ENCODE peak calls at places on chromosomes 1 and 21, in four cellular contexts. L, F, I and N are unnamed samples.

GRCh38 chr1:209154916-209155315 is 428.6 kb upstream of the CAMK1G start:
- DNase-seq in L (no peak), I (no peak), F (no peak), N (no peak)

GRCh38 chr1:1208713-1209433 is 2.5 kb upstream of the TNFRSF18 start:
- DNase-seq in L (no peak), F (no peak), I (peak), N (no peak)

GRCh38 chr1:110728388-110728787 is 53.6 kb upstream of the KCNA3 start:
- DNase-seq in F (no peak), I (no peak), L (no peak), N (no peak)

GRCh38 chr1:43990271-43991199 is 864 bp upstream of the CCDC24 start:
- DNase-seq in I (no peak), L (no peak), F (peak), N (no peak)

GRCh38 chr1:215393476-215393875 is 173.6 kb upstream of the KCTD3 start:
- DNase-seq in L (no peak), I (no peak), F (no peak), N (no peak)

GRCh38 chr1:178702141-178702540 is 22.9 kb upstream of the RALGPS2 start:
- DNase-seq in L (no peak), F (no peak), I (no peak), N (no peak)

GRCh38 chr1:212375986-212376385 is 38.7 kb downstream of the PACC1 start:
- DNase-seq in I (no peak), F (no peak), L (no peak), N (no peak)

GRCh38 chr21:15966216-15966615 is 236.4 kb downstream of the USP25 start:
- DNase-seq in I (no peak), L (no peak), F (no peak), N (no peak)

GRCh38 chr1:40422630-40423263 is 27.5 kb upstream of the ZFP69B start:
- DNase-seq in L (no peak), I (no peak), F (no peak), N (no peak)

GRCh38 chr1:109880961-109881894 is 29.4 kb upstream of the CSF1 start:
- DNase-seq in I (no peak), L (no peak), F (no peak), N (no peak)

GRCh38 chr1:94550396-94550795 is 8.8 kb upstream of the F3 start:
- DNase-seq in L (no peak), F (no peak), I (no peak), N (no peak)

GRCh38 chr1:22526098-22526497 is 37.2 kb upstream of the EPHA8 start:
- DNase-seq in F (no peak), I (no peak), L (no peak), N (no peak)

GRCh38 chr1:157966034-157966671 is 27.3 kb upstream of the KIRREL1 start:
- DNase-seq in F (peak), L (no peak), I (no peak), N (no peak)

GRCh38 chr1:229164836-229165285 is 106.0 kb upstream of the RAB4A start:
- DNase-seq in I (no peak), L (no peak), F (peak), N (no peak)

GRCh38 chr1:15592285-15592684 is 7.4 kb upstream of the AGMAT start:
- DNase-seq in F (no peak), I (no peak), L (no peak), N (no peak)

GRCh38 chr1:233627376-233627775 is 13.5 kb downstream of the KCNK1 start:
- DNase-seq in L (peak), I (no peak), F (no peak), N (no peak)

GRCh38 chr1:206442101-206442500 is 28.2 kb upstream of the IKBKE start:
- DNase-seq in L (no peak), F (no peak), I (no peak), N (no peak)

GRCh38 chr1:62438163-62438562 is 1.3 kb downstream of the USP1 start:
- DNase-seq in L (no peak), F (no peak), I (no peak), N (no peak)

GRCh38 chr1:50651476-50652263 is 228.4 kb upstream of the DMRTA2 start:
- DNase-seq in L (no peak), F (no peak), I (no peak), N (no peak)

GRCh38 chr1:241615043-241615974 is 24.9 kb downstream of the CHML start:
- DNase-seq in I (no peak), L (no peak), F (peak), N (no peak)

GRCh38 chr1:2059290-2059953 is 9.2 kb downstream of the PRKCZ start:
- DNase-seq in F (no peak), I (no peak), L (no peak), N (no peak)

GRCh38 chr1:4213599-4213998 is 313.5 kb upstream of the C1orf174 start:
- DNase-seq in I (no peak), F (no peak), L (no peak), N (no peak)

GRCh38 chr1:113219377-113219776 is 146.4 kb downstream of the LRIG2 start:
- DNase-seq in I (no peak), F (no peak), L (no peak), N (no peak)

GRCh38 chr1:121522061-121522759 is 337.4 kb downstream of the SRGAP2C start:
- DNase-seq in F (no peak), L (no peak), I (no peak), N (no peak)

GRCh38 chr1:154198756-154199562 is 7.1 kb upstream of the TPM3 start:
- DNase-seq in I (no peak), F (peak), L (no peak), N (peak)
- H3K4me3 ChIP-seq in I (no peak), F (no peak), L (peak), N (no peak)

GRCh38 chr1:6025269-6026094 is 20.2 kb upstream of the KCNAB2 start:
- DNase-seq in L (peak), F (no peak), I (no peak), N (no peak)
- H3K4me3 ChIP-seq in L (no peak), F (peak), I (peak), N (peak)

DNA sequence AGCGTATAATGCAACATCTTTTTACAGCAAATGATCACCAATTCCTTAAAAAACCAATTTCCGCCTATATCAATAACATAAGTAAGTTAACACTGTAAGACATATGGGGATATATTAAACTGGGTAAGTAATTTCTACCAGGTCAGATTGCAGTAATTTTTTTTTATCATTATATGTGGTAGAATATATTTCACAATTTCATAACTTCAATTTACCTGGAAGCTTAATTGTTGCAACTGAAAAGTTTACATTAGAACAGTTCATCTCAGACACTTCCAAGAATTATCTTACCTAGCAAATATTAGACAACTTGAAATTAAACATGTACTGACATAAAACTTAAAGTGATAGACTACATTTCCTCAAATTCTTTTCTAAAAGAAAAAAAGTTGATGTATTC is 51.9 kb upstream of the ASPM start:
- DNase-seq in L (no peak), I (no peak), F (no peak), N (no peak)
- H3K4me3 ChIP-seq in L (peak), I (peak), F (no peak), N (no peak)

GRCh38 chr1:179953974-179954493 is 576 bp upstream of the CEP350 start:
- DNase-seq in F (no peak), L (no peak), I (no peak), N (peak)

GRCh38 chr1:179955318-179955638 is 668 bp downstream of the CEP350 start:
- DNase-seq in L (no peak), I (no peak), F (no peak), N (peak)

GRCh38 chr1:179954494-179955317 is at the start of gene CEP350:
- DNase-seq in I (peak), L (peak), F (peak), N (peak)

GRCh38 chr1:179951383-179952144 is 3.0 kb upstream of the CEP350 start:
- DNase-seq in I (no peak), F (no peak), L (no peak), N (no peak)

DNA sequence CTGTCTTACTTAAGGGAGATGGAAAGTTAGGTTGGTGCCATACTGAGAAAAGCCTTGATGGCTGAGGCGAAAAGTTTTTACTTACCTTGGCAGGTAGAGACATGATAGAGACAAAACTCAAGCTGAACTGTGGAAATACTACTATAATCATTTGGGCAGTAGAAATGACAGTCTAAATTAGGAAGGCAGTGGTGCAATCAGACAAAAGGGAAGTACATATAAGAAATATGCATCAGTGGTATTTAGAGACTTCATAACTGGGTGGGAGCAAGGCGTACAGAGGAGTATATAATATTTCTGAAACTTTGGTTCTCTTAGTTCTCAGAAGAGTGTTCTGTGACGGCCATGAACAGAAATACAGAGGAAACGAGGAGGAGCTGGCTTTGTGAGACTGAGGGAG is 2.4 kb upstream of the CEP350 start:
- DNase-seq in F (no peak), L (no peak), I (no peak), N (no peak)
- H3K4me3 ChIP-seq in F (no peak), L (no peak), I (no peak), N (no peak)

GRCh38 chr1:237444120-237444790 is 402.3 kb downstream of the RYR2 start:
- DNase-seq in I (no peak), F (no peak), L (no peak), N (no peak)
- H3K4me3 ChIP-seq in I (no peak), F (no peak), L (no peak), N (no peak)

DNA sequence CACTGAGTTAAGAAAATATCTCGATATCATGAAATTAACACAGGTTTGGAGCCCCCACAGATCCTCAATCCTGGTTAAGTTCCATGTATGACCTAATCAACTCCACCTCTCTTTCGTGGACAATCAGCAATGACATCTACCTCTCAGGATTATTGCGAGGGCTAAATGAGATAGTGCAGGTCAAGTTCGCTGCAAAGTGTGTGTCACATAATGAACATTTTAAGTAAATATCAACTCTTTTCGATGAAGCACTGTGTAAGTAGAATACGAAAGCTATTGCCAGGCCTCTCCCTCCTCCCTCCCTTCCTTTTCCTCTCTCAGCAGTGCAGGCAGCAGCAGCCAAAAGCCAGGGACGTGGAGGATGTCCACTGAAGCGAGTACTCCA is 353 bp upstream of the CAMSAP2 start:
- DNase-seq in F (no peak), L (no peak), I (no peak), N (no peak)
- H3K4me3 ChIP-seq in F (peak), L (peak), I (peak), N (peak)

DNA sequence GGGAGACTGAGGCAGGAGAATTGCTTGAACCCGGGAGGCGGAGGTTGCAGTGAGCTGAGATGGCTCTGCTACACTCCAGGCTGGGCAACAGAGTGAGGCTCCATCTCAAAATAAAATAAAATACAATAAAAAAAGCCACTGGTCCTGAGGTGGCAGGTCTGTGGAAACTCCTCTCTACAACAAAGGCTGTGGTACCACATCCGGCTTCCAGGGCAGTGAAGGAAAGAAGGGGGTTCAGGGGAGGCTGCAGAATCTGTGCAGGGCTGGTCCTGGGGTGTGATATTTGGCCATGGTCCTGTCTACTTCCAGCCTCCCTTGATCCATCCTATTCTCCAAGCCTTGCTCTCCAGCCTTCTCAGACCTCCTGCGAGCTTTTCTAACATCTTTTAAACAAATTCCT is 731 bp upstream of the ZNF683 start:
- DNase-seq in I (no peak), F (no peak), L (no peak), N (no peak)
- H3K4me3 ChIP-seq in I (no peak), F (no peak), L (no peak), N (no peak)